ENCODE peak calls at places on chromosome 10, in seven cellular contexts. One of them, this sample, is unnamed.

GRCh38 chr10:31707578-31708411 is 220.8 kb downstream of the ARHGAP12 start:
- DNase-seq in suprapubic skin: no peak
- DNase-seq in sigmoid colon: peak; percentile 80
- DNase-seq in esophagus muscularis mucosa: no peak
- DNase-seq in HepG2: no peak
- DNase-seq in A549: no peak
- DNase-seq in stomach: no peak
- DNase-seq in this sample: peak; percentile 40

GRCh38 chr10:90579602-90580242 is 278.1 kb downstream of the HTR7 start:
- DNase-seq in stomach: no peak
- DNase-seq in suprapubic skin: no peak
- DNase-seq in HepG2: peak; percentile 21
- DNase-seq in sigmoid colon: no peak
- DNase-seq in A549: peak; percentile 38
- DNase-seq in esophagus muscularis mucosa: no peak
- DNase-seq in this sample: no peak

GRCh38 chr10:31927597-31928530 is 767 bp downstream of the ARHGAP12 start:
- DNase-seq in esophagus muscularis mucosa: no peak
- DNase-seq in A549: peak; percentile 77
- DNase-seq in suprapubic skin: peak; percentile 76
- DNase-seq in stomach: peak; percentile 50
- DNase-seq in sigmoid colon: peak; percentile 77
- DNase-seq in HepG2: peak; percentile 74
- DNase-seq in this sample: peak; percentile 62

GRCh38 chr10:87740232-87740631 is 77.8 kb downstream of the ATAD1 start:
- DNase-seq in esophagus muscularis mucosa: no peak
- DNase-seq in HepG2: peak; percentile 44
- DNase-seq in sigmoid colon: no peak
- DNase-seq in stomach: no peak
- DNase-seq in A549: peak; percentile 50
- DNase-seq in suprapubic skin: no peak
- DNase-seq in this sample: no peak

GRCh38 chr10:28920091-28920490 is 242.8 kb downstream of the BAMBI start:
- DNase-seq in HepG2: no peak
- DNase-seq in sigmoid colon: no peak
- DNase-seq in esophagus muscularis mucosa: no peak
- DNase-seq in stomach: no peak
- DNase-seq in A549: no peak
- DNase-seq in suprapubic skin: no peak
- DNase-seq in this sample: no peak

GRCh38 chr10:124064676-124065075 is 28.7 kb downstream of the CHST15 start:
- DNase-seq in HepG2: no peak
- DNase-seq in stomach: no peak
- DNase-seq in sigmoid colon: no peak
- DNase-seq in A549: no peak
- DNase-seq in esophagus muscularis mucosa: no peak
- DNase-seq in suprapubic skin: no peak
- DNase-seq in this sample: no peak

GRCh38 chr10:47409866-47410256 is 25.8 kb upstream of the ZNF488 start:
- DNase-seq in sigmoid colon: no peak
- DNase-seq in HepG2: no peak
- DNase-seq in suprapubic skin: no peak
- DNase-seq in stomach: no peak
- DNase-seq in esophagus muscularis mucosa: no peak
- DNase-seq in A549: no peak
- DNase-seq in this sample: no peak

GRCh38 chr10:123087786-123088185 is 48.0 kb upstream of the HMX3 start:
- DNase-seq in esophagus muscularis mucosa: no peak
- DNase-seq in HepG2: no peak
- DNase-seq in stomach: no peak
- DNase-seq in suprapubic skin: no peak
- DNase-seq in A549: no peak
- DNase-seq in sigmoid colon: no peak
- DNase-seq in this sample: no peak

GRCh38 chr10:24463683-24464426 is 254.9 kb downstream of the KIAA1217 start:
- DNase-seq in HepG2: no peak
- DNase-seq in suprapubic skin: no peak
- DNase-seq in stomach: peak; percentile 33
- DNase-seq in A549: peak; percentile 16
- DNase-seq in esophagus muscularis mucosa: no peak
- DNase-seq in sigmoid colon: no peak
- DNase-seq in this sample: peak; percentile 48

GRCh38 chr10:12484945-12485805 is 135.8 kb downstream of the CAMK1D start:
- DNase-seq in esophagus muscularis mucosa: no peak
- DNase-seq in sigmoid colon: no peak
- DNase-seq in A549: peak; percentile 13
- DNase-seq in HepG2: peak; percentile 13
- DNase-seq in stomach: peak; percentile 34
- DNase-seq in suprapubic skin: no peak
- DNase-seq in this sample: peak; percentile 53

GRCh38 chr10:77267703-77268630 is 369.6 kb downstream of the KCNMA1 start:
- DNase-seq in esophagus muscularis mucosa: no peak
- DNase-seq in suprapubic skin: no peak
- DNase-seq in HepG2: no peak
- DNase-seq in stomach: no peak
- DNase-seq in A549: no peak
- DNase-seq in sigmoid colon: no peak
- DNase-seq in this sample: no peak

GRCh38 chr10:87523731-87524130 is 19.0 kb downstream of the MINPP1 start:
- DNase-seq in suprapubic skin: no peak
- DNase-seq in HepG2: no peak
- DNase-seq in A549: no peak
- DNase-seq in sigmoid colon: no peak
- DNase-seq in esophagus muscularis mucosa: no peak
- DNase-seq in stomach: no peak
- DNase-seq in this sample: no peak

GRCh38 chr10:12707461-12708185 is 293.9 kb downstream of the CCDC3 start:
- DNase-seq in sigmoid colon: peak; percentile 87
- DNase-seq in esophagus muscularis mucosa: no peak
- DNase-seq in A549: peak; percentile 92
- DNase-seq in stomach: peak; percentile 24
- DNase-seq in HepG2: peak; percentile 15
- DNase-seq in suprapubic skin: no peak
- DNase-seq in this sample: peak; percentile 31

GRCh38 chr10:7969623-7970022 is 84.9 kb upstream of the GATA3 start:
- DNase-seq in esophagus muscularis mucosa: no peak
- DNase-seq in suprapubic skin: no peak
- DNase-seq in HepG2: no peak
- DNase-seq in stomach: no peak
- DNase-seq in sigmoid colon: no peak
- DNase-seq in A549: no peak
- DNase-seq in this sample: no peak

GRCh38 chr10:7962592-7962991 is 91.9 kb upstream of the GATA3 start:
- DNase-seq in esophagus muscularis mucosa: no peak
- DNase-seq in suprapubic skin: no peak
- DNase-seq in sigmoid colon: no peak
- DNase-seq in A549: no peak
- DNase-seq in stomach: no peak
- DNase-seq in HepG2: no peak
- DNase-seq in this sample: no peak

GRCh38 chr10:7965457-7965856 is 89.0 kb upstream of the GATA3 start:
- DNase-seq in esophagus muscularis mucosa: no peak
- DNase-seq in stomach: no peak
- DNase-seq in A549: no peak
- DNase-seq in HepG2: no peak
- DNase-seq in suprapubic skin: no peak
- DNase-seq in sigmoid colon: no peak
- DNase-seq in this sample: no peak

GRCh38 chr10:7968510-7968909 is 86.0 kb upstream of the GATA3 start:
- DNase-seq in HepG2: no peak
- DNase-seq in stomach: no peak
- DNase-seq in A549: no peak
- DNase-seq in suprapubic skin: no peak
- DNase-seq in sigmoid colon: no peak
- DNase-seq in esophagus muscularis mucosa: no peak
- DNase-seq in this sample: no peak

DNA sequence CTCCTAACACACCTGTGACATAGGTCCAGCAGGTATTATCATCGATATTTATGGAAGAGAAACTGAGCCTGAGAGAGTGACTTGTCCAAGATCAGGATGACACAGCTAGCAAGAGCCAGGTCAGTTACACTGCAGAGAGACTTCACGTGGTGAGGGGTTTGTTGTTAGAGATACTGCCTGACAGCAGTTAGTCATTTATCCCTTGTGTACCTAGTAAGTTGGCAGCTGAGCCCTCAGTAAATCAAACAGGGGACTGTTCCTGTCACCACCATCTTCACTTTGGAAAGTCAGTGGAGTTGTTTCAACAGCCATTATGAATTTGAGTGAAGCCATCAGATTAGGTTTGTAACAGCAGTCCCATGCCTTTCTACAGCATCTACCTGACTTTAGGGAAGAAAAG is 87.5 kb upstream of the GATA3 start:
- DNase-seq in A549: no peak
- DNase-seq in suprapubic skin: no peak
- DNase-seq in HepG2: no peak
- DNase-seq in esophagus muscularis mucosa: no peak
- DNase-seq in stomach: no peak
- DNase-seq in sigmoid colon: no peak
- DNase-seq in this sample: no peak
- TF ChIP-seq EP300 in A549: no peak
- TF ChIP-seq EP300 in suprapubic skin: no peak
- TF ChIP-seq EP300 in HepG2: no peak
- TF ChIP-seq EP300 in esophagus muscularis mucosa: no peak
- TF ChIP-seq EP300 in stomach: no peak
- TF ChIP-seq EP300 in sigmoid colon: no peak
- TF ChIP-seq EP300 in this sample: no peak

DNA sequence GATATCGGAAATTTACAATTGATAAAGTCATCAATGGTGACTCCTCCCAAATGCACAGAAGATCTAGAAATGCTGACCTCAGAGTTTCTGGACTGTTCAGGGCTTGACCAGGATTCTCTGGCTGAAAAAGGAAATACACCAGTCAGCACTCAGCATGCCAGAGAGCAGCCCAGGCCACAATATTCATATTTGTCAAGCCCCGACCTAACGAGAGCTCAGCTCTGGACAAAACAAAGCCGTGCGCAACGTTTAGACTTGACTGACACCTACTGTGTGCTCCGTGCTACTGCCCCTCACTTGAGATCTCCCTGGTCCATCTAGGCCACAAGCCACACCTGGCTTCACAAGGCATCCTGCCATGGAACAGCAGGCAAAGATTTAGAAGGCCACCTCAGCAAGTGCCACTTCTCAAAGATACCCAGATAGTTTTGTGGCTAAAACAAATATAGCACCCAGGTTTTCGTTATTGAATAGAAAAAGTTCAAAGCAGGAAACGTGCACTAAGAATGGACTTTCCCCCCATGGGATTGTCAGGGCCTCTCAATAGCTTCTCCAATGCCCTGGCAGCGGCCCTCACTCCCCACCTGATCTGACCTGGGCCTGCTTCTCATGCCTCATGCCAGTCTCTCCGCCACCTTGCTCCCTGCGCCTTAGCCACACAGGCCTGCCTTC is 218.3 kb downstream of the FAM107B start:
- DNase-seq in esophagus muscularis mucosa: no peak
- DNase-seq in sigmoid colon: no peak
- DNase-seq in HepG2: peak; percentile 68
- DNase-seq in suprapubic skin: no peak
- DNase-seq in A549: peak; percentile 48
- DNase-seq in stomach: no peak
- DNase-seq in this sample: peak; percentile 56
- TF ChIP-seq POLR2A in esophagus muscularis mucosa: no peak
- TF ChIP-seq POLR2A in sigmoid colon: no peak
- TF ChIP-seq POLR2A in HepG2: no peak
- TF ChIP-seq POLR2A in suprapubic skin: no peak
- TF ChIP-seq POLR2A in A549: no peak
- TF ChIP-seq POLR2A in stomach: no peak
- TF ChIP-seq POLR2A in this sample: no peak

GRCh38 chr10:114584419-114584818 is 73.7 kb downstream of the ABLIM1 start:
- DNase-seq in sigmoid colon: no peak
- DNase-seq in stomach: no peak
- DNase-seq in suprapubic skin: no peak
- DNase-seq in HepG2: no peak
- DNase-seq in esophagus muscularis mucosa: no peak
- DNase-seq in A549: no peak
- DNase-seq in this sample: no peak
- TF ChIP-seq EP300 in sigmoid colon: no peak
- TF ChIP-seq EP300 in stomach: no peak
- TF ChIP-seq EP300 in suprapubic skin: no peak
- TF ChIP-seq EP300 in HepG2: no peak
- TF ChIP-seq EP300 in esophagus muscularis mucosa: no peak
- TF ChIP-seq EP300 in A549: no peak
- TF ChIP-seq EP300 in this sample: no peak

GRCh38 chr10:1187855-1188555 is 131.8 kb downstream of the WDR37 start:
- DNase-seq in A549: no peak
- DNase-seq in esophagus muscularis mucosa: no peak
- DNase-seq in suprapubic skin: peak; percentile 15
- DNase-seq in HepG2: no peak
- DNase-seq in sigmoid colon: peak; percentile 53
- DNase-seq in stomach: no peak
- DNase-seq in this sample: no peak
- TF ChIP-seq POLR2A in A549: no peak
- TF ChIP-seq POLR2A in esophagus muscularis mucosa: no peak
- TF ChIP-seq POLR2A in suprapubic skin: no peak
- TF ChIP-seq POLR2A in HepG2: no peak
- TF ChIP-seq POLR2A in sigmoid colon: no peak
- TF ChIP-seq POLR2A in stomach: no peak
- TF ChIP-seq POLR2A in this sample: no peak